ENCODE peak calls at places on chromosomes 5 and 9, in ten cellular contexts. P is M059J; N is mucosa of gallbladder; R is cardiac fibroblast; E is NCI-H774; C is progenitor cell of endocrine pancreas; S is endothelial cell; X is Ammon's horn; J is cardiac muscle cell; Z is stimulated activated CD4-positive, alpha-beta T cell treated with anti-CD3 and anti-CD28 coated beads, Interleukin-4, amount 100 ng/mL, for 24 hours. F is an unnamed sample.

GRCh38 chr9:23342296-23342695 is 483.7 kb downstream of the ELAVL2 start:
- DNase-seq in E (no peak), X (peak), N (no peak), Z (no peak), R (peak), C (no peak), J (peak), S (no peak), P (peak), F (no peak)

GRCh38 chr5:129398279-129398678 is 61.8 kb upstream of the ADAMTS19 start:
- DNase-seq in R (no peak), N (no peak), X (no peak), J (no peak), P (no peak), Z (no peak), E (no peak), S (no peak), C (no peak), F (no peak)

GRCh38 chr5:35202319-35203111 is 27.8 kb downstream of the PRLR start:
- DNase-seq in P (peak), S (peak), E (no peak), N (peak), R (peak), J (peak), Z (peak), C (peak), X (peak), F (peak)

GRCh38 chr5:119418782-119419101 is 33.6 kb upstream of the HSD17B4 start:
- DNase-seq in R (no peak), J (no peak), Z (no peak), N (no peak), P (no peak), C (no peak), S (no peak), E (no peak), X (no peak), F (no peak)

GRCh38 chr9:84301851-84302250 is 38.7 kb downstream of the SLC28A3 start:
- DNase-seq in P (peak), S (no peak), X (no peak), R (peak), C (no peak), N (no peak), E (no peak), J (peak), Z (no peak), F (no peak)

GRCh38 chr5:77935516-77936364 is 159.6 kb upstream of the TBCA start:
- DNase-seq in E (no peak), J (peak), Z (peak), R (peak), C (no peak), N (no peak), S (no peak), P (peak), X (no peak), F (no peak)

GRCh38 chr9:6212722-6213375 is 2.8 kb upstream of the IL33 start:
- DNase-seq in R (no peak), J (peak), C (no peak), E (no peak), X (no peak), Z (no peak), S (no peak), P (peak), N (no peak), F (no peak)

GRCh38 chr9:93916358-93916757 is 38.8 kb downstream of the BARX1 start:
- DNase-seq in J (no peak), P (no peak), N (no peak), S (no peak), X (no peak), E (no peak), Z (no peak), R (no peak), C (no peak), F (no peak)

GRCh38 chr9:106953166-106953565 is 90.2 kb downstream of the ZNF462 start:
- DNase-seq in X (no peak), E (no peak), J (no peak), N (no peak), R (peak), Z (no peak), C (no peak), P (peak), S (no peak), F (no peak)

GRCh38 chr5:175124821-175125220 is 319.2 kb downstream of the DRD1 start:
- DNase-seq in Z (no peak), X (no peak), N (no peak), E (no peak), S (no peak), J (no peak), P (no peak), C (no peak), R (no peak), F (no peak)

GRCh38 chr5:151047814-151048425 is 27.5 kb downstream of the GPX3 start:
- DNase-seq in N (no peak), C (no peak), R (peak), J (peak), E (no peak), S (peak), P (no peak), X (peak), Z (peak), F (peak)

GRCh38 chr9:104921067-104921741 is 6.8 kb downstream of the ABCA1 start:
- DNase-seq in P (no peak), S (no peak), N (no peak), X (no peak), C (no peak), R (no peak), E (no peak), J (peak), Z (no peak), F (no peak)

GRCh38 chr5:39024005-39024404 is 50.2 kb downstream of the RICTOR start:
- DNase-seq in X (peak), P (no peak), Z (no peak), R (no peak), C (no peak), E (no peak), N (no peak), J (no peak), S (no peak), F (peak)

GRCh38 chr9:128523199-128523925 is 18.8 kb downstream of the GLE1 start:
- DNase-seq in N (no peak), S (no peak), C (no peak), P (peak), X (peak), J (peak), Z (no peak), E (no peak), R (peak), F (peak)

GRCh38 chr9:94865599-94866456 is 139.3 kb downstream of the AOPEP start:
- DNase-seq in E (no peak), N (no peak), R (no peak), C (no peak), P (peak), Z (no peak), X (peak), J (no peak), S (no peak), F (peak)

GRCh38 chr9:108550111-108550510 is 305.7 kb downstream of the ACTL7B start:
- DNase-seq in R (peak), J (no peak), N (no peak), X (no peak), C (no peak), Z (no peak), E (no peak), P (peak), S (no peak), F (no peak)

GRCh38 chr9:133982971-133983720 is 9.0 kb downstream of the VAV2 start:
- DNase-seq in Z (no peak), S (no peak), R (no peak), C (no peak), E (no peak), X (no peak), N (no peak), J (no peak), P (no peak), F (no peak)

GRCh38 chr9:127919253-127919815 is 2.5 kb upstream of the ST6GALNAC4 start:
- DNase-seq in X (no peak), E (no peak), R (peak), N (peak), C (no peak), P (peak), S (no peak), Z (peak), J (peak), F (peak)

GRCh38 chr9:123696476-123696875 is 233.4 kb downstream of the DENND1A start:
- DNase-seq in E (no peak), Z (no peak), P (no peak), N (no peak), X (no peak), J (no peak), S (no peak), R (no peak), C (no peak), F (no peak)

GRCh38 chr9:93096131-93096802 is at the start of gene CARD19:
- DNase-seq in P (peak), X (peak), E (peak), Z (peak), S (no peak), N (peak), C (peak), J (peak), R (peak), F (peak)

F was measured in BE2C.